ENCODE peak calls at places on chromosomes 16 and 17, in four cellular contexts. V is HepG2, S is HCT116, Y is K562. G is an unnamed sample.

GRCh38 chr17:17538417-17539391 is 42.5 kb upstream of the RASD1 start:
- DNase-seq in V (peak; percentile 98), S (no peak), Y (peak; percentile 17), G (peak; percentile 20)

GRCh38 chr17:50213026-50214015 is 11.9 kb upstream of the COL1A1 start:
- DNase-seq in V (peak; percentile 73), S (no peak), Y (peak; percentile 51), G (no peak)

GRCh38 chr16:29237971-29238370 is 168.5 kb downstream of the NPIPB11 start:
- DNase-seq in V (no peak), S (no peak), Y (no peak), G (no peak)

GRCh38 chr16:86156155-86156554 is 257.2 kb downstream of the IRF8 start:
- DNase-seq in V (no peak), S (no peak), Y (no peak), G (no peak)

GRCh38 chr16:12320298-12320706 is 343.8 kb downstream of the SNX29 start:
- DNase-seq in V (no peak), S (no peak), Y (no peak), G (no peak)

GRCh38 chr16:81551821-81552304 is 107.3 kb downstream of the CMIP start:
- DNase-seq in V (no peak), S (no peak), Y (peak; percentile 35), G (no peak)

GRCh38 chr16:12067714-12068401 is 91.3 kb downstream of the SNX29 start:
- DNase-seq in V (peak; percentile 84), S (peak; percentile 65), Y (peak; percentile 67), G (peak; percentile 79)

GRCh38 chr16:69031877-69032301 is 73.6 kb upstream of the HAS3 start:
- DNase-seq in V (peak; percentile 92), S (peak; percentile 81), Y (no peak), G (no peak)

GRCh38 chr17:62597920-62598319 is 29.6 kb upstream of the MRC2 start:
- DNase-seq in V (no peak), S (no peak), Y (no peak), G (no peak)

GRCh38 chr17:67772679-67773078 is 52.6 kb upstream of the BPTF start:
- DNase-seq in V (no peak), S (no peak), Y (no peak), G (no peak)

DNA sequence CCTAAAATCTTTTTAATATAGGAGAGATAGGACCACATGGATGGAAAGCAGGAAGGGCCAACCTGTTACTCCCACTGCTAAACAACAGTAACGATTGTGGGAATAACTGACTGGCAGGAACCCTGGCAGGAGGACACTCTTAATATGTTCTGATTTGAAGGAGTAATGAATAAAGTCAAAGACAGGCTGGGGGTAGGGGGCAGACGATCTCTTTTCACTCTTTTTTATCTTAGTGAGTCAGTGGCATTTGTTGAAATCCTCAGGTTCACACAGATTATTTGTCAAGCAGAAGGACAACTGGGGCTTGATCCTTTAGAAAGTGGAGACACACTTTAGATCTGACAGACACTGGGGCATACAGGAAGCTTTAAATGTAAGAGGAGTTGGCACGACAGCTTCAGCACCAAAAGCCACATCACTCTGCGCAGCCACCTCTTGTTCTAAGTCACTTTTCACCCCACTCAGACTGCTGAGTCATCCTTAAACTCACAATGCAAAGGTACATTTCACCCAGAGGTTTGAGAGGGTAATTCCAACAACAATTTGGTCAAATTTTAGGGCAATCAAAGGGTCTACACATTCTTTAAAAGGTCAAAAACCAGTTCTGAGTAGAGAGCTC is 121.5 kb downstream of the STXBP4 start:
- DNase-seq in V (peak; percentile 18), S (peak; percentile 34), Y (peak; percentile 49), G (no peak)
- TF ChIP-seq TCF7L2 in V (no peak), S (no peak), Y (no peak), G (no peak)

DNA sequence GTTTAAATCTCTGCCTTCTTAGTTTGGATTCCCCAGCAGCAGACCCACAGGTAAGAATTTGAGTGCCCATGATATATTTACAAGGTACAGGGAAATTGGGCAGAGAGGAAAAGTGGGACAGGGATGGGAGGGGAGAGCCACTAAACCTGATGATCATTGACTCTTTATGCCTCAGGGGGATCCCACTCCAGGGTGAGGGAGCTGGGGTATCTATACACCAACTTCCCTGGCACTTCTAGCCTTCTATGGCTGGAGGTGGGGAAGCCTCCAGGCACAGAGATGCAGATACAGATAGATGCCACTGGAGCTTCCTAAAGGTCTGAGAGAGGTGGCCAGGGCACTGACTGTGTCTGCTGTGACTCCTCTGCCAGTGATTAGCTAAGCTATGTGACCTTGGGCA is 256.4 kb downstream of the KATNIP start:
- DNase-seq in V (no peak), S (no peak), Y (no peak), G (no peak)
- H3K27ac ChIP-seq in V (no peak overlapping the region), S (no peak overlapping the region), Y (no peak overlapping the region), G (no peak overlapping the region)

GRCh38 chr16:59440-60059 is 5.9 kb downstream of the SNRNP25 start:
- DNase-seq in V (no peak), S (no peak), Y (no peak), G (no peak)
- TF ChIP-seq POLR2AphosphoS5 in V (no peak), S (no peak), Y (no peak), G (no peak)

GRCh38 chr16:83066881-83067280 is 440.1 kb downstream of the CDH13 start:
- DNase-seq in V (no peak), S (no peak), Y (no peak), G (no peak)

GRCh38 chr16:83066011-83066410 is 439.2 kb downstream of the CDH13 start:
- DNase-seq in V (no peak), S (no peak), Y (no peak), G (no peak)

GRCh38 chr16:83068686-83069085 is 441.9 kb downstream of the CDH13 start:
- DNase-seq in V (no peak), S (no peak), Y (no peak), G (no peak)

GRCh38 chr16:83070416-83071199 is 443.8 kb downstream of the CDH13 start:
- DNase-seq in V (no peak), S (no peak), Y (no peak), G (no peak)
- TF ChIP-seq TCF7L2 in V (no peak), S (no peak), Y (no peak), G (no peak)

DNA sequence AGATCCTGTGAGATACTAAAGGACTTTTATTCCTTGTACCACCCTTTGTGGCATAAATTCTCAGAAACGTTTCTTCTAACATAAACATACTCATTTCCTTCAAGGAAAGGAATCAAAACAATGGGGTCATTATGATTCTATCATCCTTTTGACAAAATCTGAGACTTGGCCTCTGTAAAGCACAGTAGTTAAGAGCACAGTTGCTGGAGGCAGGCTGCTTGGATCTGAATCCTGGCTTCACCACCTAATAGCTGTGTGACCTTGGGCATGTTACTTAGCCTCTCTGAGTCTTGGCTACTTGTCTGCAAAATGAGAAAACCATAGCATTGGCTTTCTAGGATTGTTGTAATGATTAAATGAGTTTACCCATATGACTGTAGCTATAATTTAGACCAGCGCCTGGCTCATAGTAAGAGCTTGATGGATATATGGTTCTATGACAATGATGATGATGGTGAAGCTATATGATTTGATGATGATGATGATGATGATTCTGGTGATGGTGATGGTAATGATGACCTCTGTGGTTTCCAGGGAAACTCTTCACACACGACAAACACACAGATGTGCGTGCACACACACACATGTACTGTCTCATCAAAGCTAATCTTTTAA is 6.1 kb upstream of the KRT31 start:
- DNase-seq in V (no peak), S (peak; percentile 16), Y (no peak), G (no peak)
- H3K27ac ChIP-seq in V (no peak overlapping the region), S (peak overlapping the region; percentile 60), Y (no peak overlapping the region), G (no peak overlapping the region)

G was measured in Panc1.